ENCODE peak calls at places on chromosomes 3 and 15, in seven cellular contexts. J is psoas muscle, N is breast epithelium, O is PC-9, X is mesenchymal stem cell, A is SK-N-SH, E is IMR-90. T is an unnamed sample. For H3K4me1 and H3K36me3, the result is how much of the 10 kb centered on the place peaks cover.

GRCh38 chr3:2511356-2511755 is 412.7 kb downstream of the CNTN4 start:
- DNase-seq in E (no peak), N (no peak), X (no peak), A (peak), J (no peak), O (no peak), T (no peak)

GRCh38 chr15:45126535-45127158 is 3.0 kb downstream of the DUOXA1 start:
- DNase-seq in A (no peak), J (no peak), O (peak), E (peak), X (peak), N (no peak), T (no peak)

GRCh38 chr3:197912770-197913476 is 37.1 kb upstream of the RPL35A start:
- DNase-seq in A (no peak), X (no peak), O (no peak), E (no peak), J (no peak), N (no peak), T (no peak)

GRCh38 chr3:134317106-134317947 is 56.9 kb downstream of the AMOTL2 start:
- DNase-seq in E (no peak), O (peak), J (no peak), A (no peak), X (no peak), N (no peak), T (no peak)

GRCh38 chr15:64600794-64601193 is 140.4 kb downstream of the ZNF609 start:
- DNase-seq in E (no peak), O (no peak), X (no peak), J (no peak), N (no peak), A (no peak), T (no peak)

GRCh38 chr15:25052191-25052999 is 97.6 kb downstream of the SNRPN start:
- DNase-seq in A (no peak), O (no peak), J (no peak), E (no peak), N (no peak), X (no peak), T (no peak)

GRCh38 chr3:125647318-125648014 is 52.2 kb upstream of the OSBPL11 start:
- DNase-seq in E (no peak), O (peak), J (no peak), N (no peak), A (no peak), X (no peak), T (peak)

GRCh38 chr3:59237121-59237520 is 187.3 kb upstream of the CFAP20DC start:
- DNase-seq in E (peak), J (no peak), N (no peak), A (no peak), O (peak), X (no peak), T (no peak)

GRCh38 chr3:168040624-168041208 is 55.0 kb downstream of the GOLIM4 start:
- DNase-seq in O (no peak), J (no peak), A (peak), E (peak), X (peak), N (no peak), T (peak)

GRCh38 chr3:51500632-51501131 is 867 bp upstream of the DCAF1 start:
- DNase-seq in A (no peak), N (no peak), X (no peak), E (no peak), J (no peak), O (no peak), T (no peak)

GRCh38 chr3:42224178-42224577 is 41.8 kb downstream of the CCK start:
- DNase-seq in J (no peak), N (no peak), E (no peak), O (no peak), X (no peak), A (no peak), T (no peak)

GRCh38 chr3:49171119-49171774 is at the start of gene KLHDC8B:
- DNase-seq in E (peak), A (peak), O (peak), J (peak), X (peak), N (peak), T (peak)

GRCh38 chr3:110126065-110126464 is 788.7 kb upstream of the DPPA4 start:
- DNase-seq in J (no peak), A (no peak), E (peak), X (peak), N (no peak), O (no peak), T (no peak)

GRCh38 chr3:58370407-58370806 is 37.7 kb downstream of the PXK start:
- DNase-seq in O (no peak), X (no peak), E (no peak), N (no peak), A (no peak), J (no peak), T (no peak)

GRCh38 chr15:69524850-69525249 is 72.2 kb downstream of the RPLP1 start:
- DNase-seq in X (no peak), A (no peak), E (no peak), N (no peak), J (no peak), O (no peak), T (no peak)

GRCh38 chr3:152300029-152300764 is 31.5 kb downstream of the MBNL1 start:
- DNase-seq in N (no peak), O (no peak), A (no peak), X (no peak), E (no peak), J (no peak), T (no peak)

GRCh38 chr3:141845407-141846049 is 30.9 kb upstream of the ATP1B3 start:
- DNase-seq in A (no peak), N (no peak), O (no peak), J (no peak), E (no peak), X (no peak), T (peak)

GRCh38 chr15:74790080-74790916 is 8.4 kb downstream of the CSK start:
- DNase-seq in J (peak), N (no peak), O (peak), A (peak), X (peak), E (peak), T (no peak)

GRCh38 chr3:132164469-132165092 is 129.8 kb upstream of the CPNE4 start:
- DNase-seq in X (no peak), J (no peak), O (peak), E (peak), N (no peak), A (no peak), T (no peak)

GRCh38 chr3:52986049-52986448 is 59.8 kb downstream of the SFMBT1 start:
- DNase-seq in N (no peak), A (no peak), E (peak), J (no peak), X (peak), O (no peak), T (no peak)

GRCh38 chr15:90918034-90918788 is 14.1 kb downstream of the HDDC3 start:
- DNase-seq in O (no peak), X (no peak), E (no peak), N (no peak), A (no peak), J (no peak), T (no peak)

GRCh38 chr3:20039765-20040475 is at the start of gene KAT2B:
- DNase-seq in E (peak), O (peak), J (peak), X (peak), A (peak), N (peak), T (peak)

GRCh38 chr3:158679547-158680000 is 7.1 kb upstream of the LXN start:
- DNase-seq in O (no peak), J (no peak), E (peak), X (peak), A (no peak), N (no peak), T (no peak)

GRCh38 chr3:14787630-14788029 is 31.1 kb upstream of the FGD5 start:
- DNase-seq in E (no peak), X (no peak), J (no peak), N (no peak), O (no peak), A (no peak), T (no peak)

DNA sequence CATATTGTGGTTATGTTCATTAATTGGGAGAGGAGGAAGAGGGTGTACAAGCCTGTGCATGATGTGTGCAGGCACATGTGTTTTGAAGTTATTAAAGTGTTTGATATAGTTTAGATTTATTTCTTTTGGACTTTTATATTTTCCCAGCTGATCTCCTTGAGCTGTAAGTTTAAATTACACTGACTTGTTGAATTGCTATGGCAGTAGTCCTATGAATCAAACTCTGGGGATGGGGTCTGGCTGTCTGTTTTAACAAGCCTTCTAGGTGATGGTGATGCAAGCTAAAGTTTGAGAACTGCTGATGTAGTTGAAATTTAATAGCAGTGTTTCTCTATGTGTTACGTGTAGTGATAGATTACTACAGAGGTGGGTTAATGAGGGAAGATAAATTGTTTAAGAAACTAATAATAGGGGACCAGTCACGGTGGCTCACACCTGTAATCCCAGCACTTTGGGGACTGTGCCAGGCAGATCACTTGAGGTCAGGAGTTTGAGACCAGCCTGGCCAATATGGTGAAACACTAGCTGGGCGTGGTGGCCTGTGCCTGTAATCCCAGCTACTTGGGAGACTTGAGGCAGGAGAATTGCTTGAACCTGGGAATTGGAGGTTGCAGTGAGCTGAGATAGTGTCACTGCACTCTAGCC is 7.0 kb downstream of the ARIH1 start:
- DNase-seq in X (no peak), E (no peak), J (peak), N (no peak), O (no peak), A (no peak), T (no peak)
- H3K4me1 ChIP-seq in X (under half), E (under half), J (half or more), N (under half), O (under half), A (under half), T (under half)

GRCh38 chr15:43196760-43197548 is 11.8 kb downstream of the CCNDBP1 start:
- DNase-seq in J (no peak), E (no peak), A (no peak), X (no peak), O (no peak), N (no peak), T (no peak)
- H3K36me3 ChIP-seq in J (under half), E (under half), A (under half), X (under half), O (under half), N (under half), T (under half)

DNA sequence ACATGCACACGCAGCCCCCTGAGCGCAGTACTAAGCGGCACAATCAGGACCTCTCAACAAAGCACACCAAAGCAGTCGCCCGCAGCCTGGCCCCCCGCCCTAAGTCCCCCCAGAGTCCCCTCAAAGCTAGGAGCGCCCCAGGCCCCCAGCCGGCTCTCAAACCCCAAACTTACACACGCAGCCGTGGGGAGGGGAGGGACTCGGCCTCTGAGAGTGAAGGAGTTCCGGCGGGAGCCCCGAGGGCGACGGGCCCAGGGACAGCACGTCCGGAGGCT is 5.5 kb downstream of the GATA2 start:
- DNase-seq in E (no peak), J (no peak), X (no peak), N (no peak), A (no peak), O (no peak), T (no peak)
- H3K4me1 ChIP-seq in E (under half), J (under half), X (under half), N (under half), A (under half), O (under half), T (under half)

GRCh38 chr3:172125053-172125452 is 85.7 kb downstream of the FNDC3B start:
- DNase-seq in O (no peak), N (no peak), E (no peak), A (no peak), J (no peak), X (peak), T (peak)
- H3K36me3 ChIP-seq in O (half or more), N (under half), E (under half), A (under half), J (under half), X (under half), T (under half)

GRCh38 chr3:177197041-177197933 is at the start of gene TBL1XR1:
- DNase-seq in E (peak), A (peak), J (peak), O (peak), X (peak), N (peak), T (peak)
- H3K4me1 ChIP-seq in E (under half), A (under half), J (under half), O (under half), X (under half), N (under half), T (under half)

GRCh38 chr3:174202561-174202960 is 656.6 kb upstream of the NAALADL2 start:
- DNase-seq in J (no peak), A (no peak), N (no peak), O (no peak), X (no peak), E (peak), T (no peak)

GRCh38 chr3:174206607-174207192 is 652.4 kb upstream of the NAALADL2 start:
- DNase-seq in A (no peak), X (no peak), E (no peak), J (no peak), O (no peak), N (no peak), T (peak)

GRCh38 chr3:174204765-174205164 is 654.4 kb upstream of the NAALADL2 start:
- DNase-seq in X (no peak), O (no peak), J (no peak), E (no peak), N (no peak), A (no peak), T (no peak)

DNA sequence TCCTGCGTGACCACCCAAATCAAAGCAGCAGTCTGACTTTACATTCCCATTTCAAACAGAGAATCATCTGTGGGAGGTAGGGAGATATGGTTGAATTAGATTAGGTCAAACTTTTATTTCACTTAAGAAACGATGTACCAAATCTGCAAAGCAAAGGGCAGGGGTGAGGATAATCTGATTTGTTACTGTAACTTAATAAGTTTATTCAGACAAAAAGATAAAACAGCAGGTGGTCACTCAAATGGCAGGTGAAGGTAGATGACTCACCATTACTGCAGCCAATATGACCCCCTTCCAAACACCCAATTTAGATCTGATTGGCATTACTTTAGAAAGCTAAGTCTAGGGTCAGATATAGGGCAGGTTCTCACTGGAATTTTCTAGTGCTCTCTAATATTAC is 651.0 kb upstream of the NAALADL2 start:
- DNase-seq in O (no peak), E (no peak), A (no peak), X (no peak), N (no peak), J (no peak), T (peak)
- H3K36me3 ChIP-seq in O (under half), E (under half), A (under half), X (under half), N (under half), J (under half), T (under half)

GRCh38 chr3:44803298-44803697 is 41.7 kb downstream of the KIF15 start:
- DNase-seq in A (no peak), J (no peak), X (no peak), E (no peak), N (no peak), O (no peak), T (no peak)

GRCh38 chr3:44802006-44802405 is 40.4 kb downstream of the KIF15 start:
- DNase-seq in J (no peak), E (no peak), A (no peak), O (no peak), N (no peak), X (no peak), T (no peak)

GRCh38 chr3:44805960-44806359 is 44.4 kb downstream of the KIF15 start:
- DNase-seq in X (no peak), A (peak), J (no peak), O (no peak), N (no peak), E (no peak), T (peak)
- H3K4me1 ChIP-seq in X (under half), A (under half), J (under half), O (under half), N (under half), E (under half), T (under half)

GRCh38 chr3:138084196-138084595 is 31.2 kb downstream of the DZIP1L start:
- DNase-seq in X (no peak), O (no peak), E (no peak), A (no peak), J (no peak), N (no peak), T (no peak)
- H3K36me3 ChIP-seq in X (under half), O (under half), E (under half), A (under half), J (under half), N (under half), T (under half)

GRCh38 chr15:85751731-85752421 is 42.8 kb downstream of the KLHL25 start:
- DNase-seq in J (no peak), X (no peak), E (no peak), A (no peak), N (peak), O (no peak), T (peak)

GRCh38 chr15:85748729-85749128 is 46.0 kb downstream of the KLHL25 start:
- DNase-seq in X (no peak), N (peak), A (peak), O (no peak), E (no peak), J (no peak), T (peak)

GRCh38 chr15:85750807-85751730 is 43.7 kb downstream of the KLHL25 start:
- DNase-seq in E (no peak), J (no peak), X (no peak), N (peak), A (no peak), O (no peak), T (peak)

GRCh38 chr15:85749261-85750151 is 45.2 kb downstream of the KLHL25 start:
- DNase-seq in X (no peak), E (peak), O (no peak), N (peak), J (no peak), A (no peak), T (no peak)

DNA sequence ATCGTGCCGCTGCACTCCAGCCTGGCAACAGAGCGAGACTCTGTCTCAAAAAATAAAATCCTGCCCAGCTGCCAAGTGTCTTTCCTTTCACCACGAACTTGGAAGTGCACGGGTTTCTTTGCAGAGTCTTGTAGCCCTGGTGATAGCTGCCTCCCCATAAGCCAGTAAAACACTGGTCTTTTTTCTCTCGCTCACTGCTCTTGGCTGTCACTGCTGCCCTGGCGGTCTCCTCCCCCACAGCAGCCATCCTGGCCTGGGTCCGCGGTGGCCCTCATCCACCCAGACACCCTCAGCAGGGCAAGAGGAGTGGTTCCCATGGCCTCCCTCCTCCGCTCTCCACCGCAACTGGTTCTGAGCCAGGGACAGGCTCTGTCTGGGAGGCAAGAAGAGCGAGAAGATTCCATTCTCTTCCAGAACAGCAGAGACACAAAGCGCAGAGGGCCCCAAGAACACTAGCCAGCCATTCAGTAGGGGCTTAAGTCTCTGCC is 44.4 kb downstream of the KLHL25 start:
- DNase-seq in J (peak), N (peak), O (no peak), E (peak), X (no peak), A (no peak), T (peak)
- H3K4me1 ChIP-seq in J (under half), N (under half), O (under half), E (under half), X (under half), A (under half), T (under half)

T was measured in mesendoderm.